ENCODE peak calls at places on chromosomes 3 and 15, in five cellular contexts. N is AG04449, D is AG09319, X is HFFc6, U is left ventricle myocardium inferior. R is an unnamed sample.
A peak's percentile ranks its signal among the peaks of the same experiment; 100 is the strongest.

GRCh38 chr3:105162448-105162847 is 204.3 kb upstream of the ALCAM start:
- DNase-seq in N (no peak), D (no peak), X (no peak), U (no peak), R (no peak)

GRCh38 chr3:138774529-138775253 is 60.0 kb downstream of the PIK3CB start:
- DNase-seq in N (peak; percentile 99), D (peak; percentile 99), X (peak; percentile 99), U (no peak), R (no peak)

GRCh38 chr3:186209810-186210752 is 101.2 kb upstream of the ETV5 start:
- DNase-seq in N (no peak), D (peak; percentile 11), X (peak; percentile 60), U (peak; percentile 66), R (no peak)

GRCh38 chr3:30140356-30140755 is 466.0 kb upstream of the TGFBR2 start:
- DNase-seq in N (no peak), D (no peak), X (no peak), U (no peak), R (no peak)

GRCh38 chr15:82081904-82082810 is 36.3 kb upstream of the MEX3B start:
- DNase-seq in N (peak; percentile 93), D (peak; percentile 51), X (peak; percentile 91), U (no peak), R (no peak)

GRCh38 chr3:129530331-129530761 is 1.9 kb downstream of the RHO start:
- DNase-seq in N (peak; percentile 56), D (peak; percentile 20), X (peak; percentile 11), U (no peak), R (no peak)

GRCh38 chr3:157300091-157300490 is 136.6 kb upstream of the PTX3 start:
- DNase-seq in N (no peak), D (no peak), X (no peak), U (no peak), R (no peak)

GRCh38 chr15:33975023-33975565 is 6.8 kb downstream of the CHRM5 start:
- DNase-seq in N (no peak), D (no peak), X (no peak), U (no peak), R (no peak)

GRCh38 chr3:107201146-107201545 is 176.1 kb upstream of the CCDC54 start:
- DNase-seq in N (no peak), D (no peak), X (no peak), U (no peak), R (no peak)

GRCh38 chr3:56938545-56938944 is 121.9 kb upstream of the SPATA12 start:
- DNase-seq in N (no peak), D (no peak), X (no peak), U (no peak), R (no peak)

GRCh38 chr3:138594150-138594934 is at the start of gene CEP70:
- DNase-seq in N (peak; percentile 65), D (peak; percentile 81), X (peak; percentile 89), U (peak; percentile 94), R (peak; percentile 93)

GRCh38 chr15:76197703-76198455 is 113.4 kb downstream of the ETFA start:
- DNase-seq in N (no peak), D (no peak), X (no peak), U (no peak), R (no peak)

GRCh38 chr15:43977072-43977884 is 150.5 kb downstream of the WDR76 start:
- DNase-seq in N (no peak), D (no peak), X (no peak), U (no peak), R (no peak)

GRCh38 chr3:133574260-133574881 is 885 bp downstream of the CDV3 start:
- DNase-seq in N (no peak), D (no peak), X (peak; percentile 64), U (peak; percentile 76), R (peak; percentile 54)

GRCh38 chr3:134318166-134318565 is 56.1 kb downstream of the AMOTL2 start:
- DNase-seq in N (no peak), D (no peak), X (no peak), U (no peak), R (no peak)

GRCh38 chr3:126896067-126896441 is 86.9 kb upstream of the PLXNA1 start:
- DNase-seq in N (no peak), D (no peak), X (no peak), U (no peak), R (no peak)

GRCh38 chr3:177337548-177338331 is 140.5 kb upstream of the TBL1XR1 start:
- DNase-seq in N (peak; percentile 69), D (no peak), X (peak; percentile 55), U (no peak), R (no peak)

GRCh38 chr3:156673732-156674045 is 701 bp upstream of the TIPARP start:
- DNase-seq in N (no peak), D (no peak), X (no peak), U (no peak), R (no peak)

GRCh38 chr3:62159693-62160092 is 213.7 kb downstream of the FEZF2 start:
- DNase-seq in N (no peak), D (peak; percentile 15), X (no peak), U (peak; percentile 77), R (no peak)

GRCh38 chr15:101322849-101323477 is 27.9 kb upstream of the SNRPA1 start:
- DNase-seq in N (no peak), D (no peak), X (no peak), U (no peak), R (no peak)

GRCh38 chr15:101318810-101319200 is 23.8 kb upstream of the SNRPA1 start:
- DNase-seq in N (no peak), D (no peak), X (no peak), U (no peak), R (no peak)

GRCh38 chr15:101318147-101318809 is 23.2 kb upstream of the SNRPA1 start:
- DNase-seq in N (no peak), D (no peak), X (no peak), U (no peak), R (no peak)

GRCh38 chr15:101322016-101322695 is 27.1 kb upstream of the SNRPA1 start:
- DNase-seq in N (no peak), D (no peak), X (no peak), U (no peak), R (no peak)

GRCh38 chr15:101320501-101321052 is 25.5 kb upstream of the SNRPA1 start:
- DNase-seq in N (no peak), D (no peak), X (peak; percentile 58), U (peak; percentile 34), R (no peak)
- TF ChIP-seq CTCF in N (peak; percentile 38), D (peak; percentile 15), X (peak; percentile 71), U (no peak), R (peak; percentile 35)

GRCh38 chr15:95839367-95839782 is 491.1 kb upstream of the NR2F2 start:
- DNase-seq in N (no peak), D (no peak), X (no peak), U (no peak), R (no peak)

GRCh38 chr15:95842576-95842975 is 487.9 kb upstream of the NR2F2 start:
- DNase-seq in N (no peak), D (no peak), X (no peak), U (no peak), R (no peak)

GRCh38 chr15:95845862-95846515 is 484.5 kb upstream of the NR2F2 start:
- DNase-seq in N (no peak), D (no peak), X (no peak), U (peak; percentile 55), R (no peak)

GRCh38 chr15:95840004-95840403 is 490.5 kb upstream of the NR2F2 start:
- DNase-seq in N (peak; percentile 37), D (peak; percentile 55), X (peak; percentile 70), U (peak; percentile 59), R (no peak)

DNA sequence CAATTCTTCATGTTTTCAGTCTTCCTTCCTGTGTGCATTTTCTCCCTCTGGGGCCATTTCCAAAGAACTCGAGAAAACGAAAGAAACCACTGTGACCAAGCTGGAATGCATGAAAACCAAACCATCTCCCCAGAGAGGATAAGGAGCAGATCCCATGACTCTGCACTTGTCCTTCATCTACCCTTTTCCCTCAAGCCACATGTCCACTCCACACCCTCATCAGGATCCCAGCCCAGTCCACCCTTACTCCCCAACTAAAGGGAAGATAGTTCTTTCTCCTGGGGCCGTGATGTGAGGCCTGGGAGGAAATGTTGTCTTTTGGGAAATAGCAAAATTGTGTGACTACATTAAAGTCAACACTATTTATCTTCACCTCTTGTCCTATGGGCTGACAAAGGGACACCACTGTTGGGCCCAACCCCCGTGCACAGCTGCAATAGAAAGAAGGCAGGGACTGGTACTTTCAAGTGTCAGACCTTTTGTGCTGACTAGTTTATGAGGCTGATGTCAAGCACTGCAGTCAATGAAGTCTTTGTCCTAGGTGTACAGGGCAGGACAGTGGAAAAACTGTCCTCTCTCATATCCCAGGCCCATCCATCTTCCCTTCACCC is 487.2 kb upstream of the NR2F2 start:
- DNase-seq in N (peak; percentile 16), D (peak; percentile 59), X (peak; percentile 72), U (peak; percentile 30), R (no peak)
- TF ChIP-seq CTCF in N (no peak), D (no peak), X (no peak), U (no peak), R (no peak)

DNA sequence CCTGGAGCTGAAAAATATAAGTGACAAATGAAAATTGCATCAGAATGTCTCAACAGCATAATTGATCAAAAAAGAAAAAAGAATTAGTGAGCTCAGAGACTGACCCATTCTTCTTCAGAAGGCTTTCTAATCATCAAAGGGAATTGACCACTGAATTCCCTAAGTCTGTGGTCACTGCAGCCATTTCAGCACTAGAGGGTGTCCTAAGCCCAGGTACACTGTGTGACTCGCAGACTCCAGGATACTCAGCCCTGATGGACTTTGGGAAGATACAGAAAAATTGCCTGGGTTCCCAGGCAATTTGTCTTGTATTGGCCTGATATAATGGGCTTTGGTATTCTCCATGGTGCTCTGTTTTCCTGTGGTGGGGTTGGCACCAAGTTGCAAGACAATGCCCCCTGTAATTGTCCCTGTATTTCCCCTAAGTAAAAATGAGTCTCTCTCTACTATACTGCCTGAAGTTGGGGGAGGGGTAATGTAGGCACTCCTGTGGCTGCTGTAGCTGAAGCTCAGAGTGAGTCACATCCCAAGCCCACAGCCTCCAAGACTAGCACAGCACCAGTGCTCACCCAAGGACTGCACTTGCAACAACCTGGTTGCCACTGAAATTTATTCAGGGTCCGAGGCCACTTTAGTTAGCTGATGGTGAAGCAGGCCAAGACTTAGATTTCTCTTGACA is 256.0 kb upstream of the STAC start:
- DNase-seq in N (no peak), D (peak; percentile 36), X (no peak), U (no peak), R (peak; percentile 22)
- TF ChIP-seq CTCF in N (peak; percentile 51), D (peak; percentile 81), X (no peak), U (no peak), R (peak; percentile 83)

DNA sequence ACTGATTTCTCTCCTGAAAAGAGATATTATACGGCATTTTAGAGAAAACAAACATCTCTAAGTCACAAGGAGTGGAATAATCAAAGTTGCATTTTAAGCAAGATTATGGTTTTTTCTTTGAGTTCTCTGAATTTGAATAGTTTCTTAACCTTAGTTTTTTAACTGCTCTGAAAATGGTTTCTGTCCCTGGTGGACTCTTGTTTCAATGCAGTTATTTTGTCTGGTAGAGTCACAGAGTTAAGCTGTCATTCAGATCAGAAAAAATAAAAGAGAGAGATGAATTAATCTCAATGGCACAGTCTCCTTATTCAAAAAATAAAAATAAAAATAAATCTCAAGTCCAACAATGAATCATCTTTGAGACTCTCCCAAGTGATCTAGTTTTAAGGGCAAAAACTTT is 19.0 kb downstream of the AGTR1 start:
- DNase-seq in N (no peak), D (no peak), X (no peak), U (no peak), R (no peak)
- TF ChIP-seq CTCF in N (no peak), D (no peak), X (no peak), U (no peak), R (no peak)

GRCh38 chr3:43215684-43216336 is 70.5 kb upstream of the SNRK start:
- DNase-seq in N (no peak), D (no peak), X (no peak), U (no peak), R (no peak)
- TF ChIP-seq CTCF in N (no peak), D (no peak), X (no peak), U (no peak), R (no peak)